ENCODE peak calls at places on chromosomes 13 and 19, in seven cellular contexts. D, W, A, H, V, F and T are unnamed samples.

GRCh38 chr19:3852614-3853254 is 16.1 kb downstream of the ZFR2 start:
- DNase-seq in W (no peak), V (peak), D (peak), H (peak), F (peak), A (peak), T (peak)

GRCh38 chr13:38980628-38981078 is 10.0 kb downstream of the STOML3 start:
- DNase-seq in A (no peak), D (no peak), V (no peak), W (no peak), F (no peak), H (no peak), T (no peak)

GRCh38 chr13:47420568-47420967 is 523.7 kb upstream of the HTR2A start:
- DNase-seq in H (no peak), W (no peak), V (no peak), D (peak), F (no peak), A (peak), T (no peak)

GRCh38 chr19:45629704-45630103 is 9.5 kb downstream of the EML2 start:
- DNase-seq in V (no peak), F (no peak), A (no peak), D (no peak), H (no peak), W (no peak), T (no peak)

GRCh38 chr13:24307211-24308067 is 1.9 kb upstream of the C1QTNF9 start:
- DNase-seq in A (no peak), D (no peak), F (no peak), H (peak), W (no peak), V (peak), T (no peak)

GRCh38 chr13:112941349-112941748 is 27.7 kb upstream of the MCF2L start:
- DNase-seq in F (no peak), D (no peak), A (no peak), H (no peak), W (no peak), V (no peak), T (no peak)

GRCh38 chr19:12365094-12365371 is 450 bp downstream of the ZNF442 start:
- DNase-seq in F (no peak), D (peak), A (no peak), W (peak), V (peak), H (no peak), T (no peak)

GRCh38 chr13:50910483-50910805 is 853 bp downstream of the RNASEH2B start:
- DNase-seq in A (no peak), D (peak), H (no peak), W (peak), V (peak), F (no peak), T (no peak)

GRCh38 chr13:99658266-99658991 is 157.2 kb downstream of the TM9SF2 start:
- DNase-seq in W (peak), V (peak), F (no peak), A (peak), H (no peak), D (peak), T (peak)

GRCh38 chr13:51125495-51126226 is 14.6 kb upstream of the C13orf42 start:
- DNase-seq in W (peak), D (peak), V (peak), H (no peak), F (no peak), A (no peak), T (peak)

GRCh38 chr13:78830508-78830907 is 171.6 kb upstream of the OBI1 start:
- DNase-seq in D (no peak), V (no peak), F (no peak), W (no peak), H (no peak), A (no peak), T (no peak)

GRCh38 chr19:12938536-12939291 is at the start of gene CALR:
- DNase-seq in D (peak), V (peak), A (no peak), H (peak), W (no peak), F (no peak), T (no peak)

GRCh38 chr13:72555601-72556000 is 171.8 kb downstream of the MZT1 start:
- DNase-seq in W (no peak), D (no peak), H (no peak), A (no peak), V (no peak), F (no peak), T (no peak)

GRCh38 chr13:51221674-51222509 is at the start of gene FAM124A:
- DNase-seq in H (no peak), A (no peak), D (peak), W (peak), F (no peak), V (peak), T (no peak)

GRCh38 chr13:79659161-79659560 is 178.2 kb downstream of the NDFIP2 start:
- DNase-seq in H (no peak), A (no peak), W (no peak), F (no peak), D (peak), V (peak), T (no peak)

GRCh38 chr13:81577601-81578000 is 1236.7 kb upstream of the SPRY2 start:
- DNase-seq in D (peak), F (no peak), H (no peak), A (no peak), W (no peak), V (no peak), T (peak)

GRCh38 chr19:55304279-55304978 is 20.6 kb downstream of the BRSK1 start:
- DNase-seq in A (no peak), W (peak), H (peak), V (peak), F (no peak), D (peak), T (no peak)

GRCh38 chr19:44653343-44653742 is 9.6 kb downstream of the PVR start:
- DNase-seq in V (no peak), H (no peak), F (no peak), W (no peak), A (no peak), D (no peak), T (no peak)

GRCh38 chr13:34857561-34857960 is 84.5 kb upstream of the NBEA start:
- DNase-seq in F (no peak), V (no peak), W (no peak), H (no peak), A (no peak), D (no peak), T (no peak)

GRCh38 chr19:53455828-53456227 is 11.7 kb upstream of the ZNF813 start:
- DNase-seq in F (no peak), H (no peak), D (no peak), A (no peak), V (no peak), W (no peak), T (no peak)

GRCh38 chr13:99339736-99340392 is 32.7 kb upstream of the GPR183 start:
- DNase-seq in F (no peak), H (no peak), W (no peak), A (peak), D (peak), V (peak), T (no peak)

GRCh38 chr13:94716016-94716415 is 3.7 kb upstream of the SOX21 start:
- DNase-seq in A (no peak), V (peak), W (no peak), D (peak), F (no peak), H (no peak), T (no peak)

GRCh38 chr19:10533656-10534386 is 9.9 kb upstream of the ATG4D start:
- DNase-seq in W (no peak), V (peak), H (peak), D (peak), F (no peak), A (no peak), T (no peak)

GRCh38 chr13:53417601-53418000 is 389.0 kb downstream of the OLFM4 start:
- DNase-seq in A (no peak), V (no peak), W (no peak), F (no peak), H (no peak), D (no peak), T (no peak)

GRCh38 chr13:72458701-72459100 is 268.7 kb downstream of the MZT1 start:
- DNase-seq in W (no peak), A (peak), F (peak), D (peak), H (peak), V (peak), T (peak)

GRCh38 chr19:2273356-2274184 is 8.4 kb downstream of the PEAK3 start:
- DNase-seq in D (peak), F (no peak), H (peak), W (peak), V (peak), A (no peak), T (no peak)
- H3K4me3 ChIP-seq in D (peak), F (peak), H (peak), W (peak), V (peak), A (peak), T (peak)

GRCh38 chr19:5801796-5802616 is 2.9 kb upstream of the NRTN start:
- DNase-seq in A (no peak), W (no peak), F (no peak), H (no peak), V (peak), D (peak), T (no peak)

GRCh38 chr19:5803441-5803751 is 1.5 kb upstream of the NRTN start:
- DNase-seq in V (no peak), D (no peak), W (no peak), F (no peak), A (no peak), H (no peak), T (no peak)

GRCh38 chr19:5799247-5800241 is 5.3 kb upstream of the NRTN start:
- DNase-seq in D (no peak), H (no peak), W (no peak), F (no peak), A (no peak), V (no peak), T (no peak)

GRCh38 chr19:5798244-5798643 is 6.6 kb upstream of the NRTN start:
- DNase-seq in D (no peak), A (no peak), W (no peak), F (no peak), H (no peak), V (no peak), T (no peak)

GRCh38 chr19:5800361-5801270 is 4.3 kb upstream of the NRTN start:
- DNase-seq in D (no peak), A (no peak), W (no peak), F (no peak), V (no peak), H (no peak), T (no peak)
- TF ChIP-seq CTCF in D (no peak), A (no peak), W (no peak), F (no peak), V (no peak), H (no peak), T (no peak)

GRCh38 chr13:42574435-42575311 is 721 bp downstream of the TNFSF11 start:
- DNase-seq in W (no peak), F (no peak), D (peak), A (no peak), V (no peak), H (no peak), T (no peak)

GRCh38 chr13:42575938-42576337 is 2.0 kb downstream of the TNFSF11 start:
- DNase-seq in V (no peak), W (no peak), D (no peak), H (no peak), A (no peak), F (no peak), T (no peak)

GRCh38 chr13:42571895-42572294 is 2.1 kb upstream of the TNFSF11 start:
- DNase-seq in H (no peak), W (no peak), D (no peak), V (no peak), A (no peak), F (no peak), T (no peak)

GRCh38 chr13:42577538-42577937 is 3.6 kb downstream of the TNFSF11 start:
- DNase-seq in D (no peak), F (no peak), W (no peak), H (no peak), A (no peak), V (no peak), T (no peak)

DNA sequence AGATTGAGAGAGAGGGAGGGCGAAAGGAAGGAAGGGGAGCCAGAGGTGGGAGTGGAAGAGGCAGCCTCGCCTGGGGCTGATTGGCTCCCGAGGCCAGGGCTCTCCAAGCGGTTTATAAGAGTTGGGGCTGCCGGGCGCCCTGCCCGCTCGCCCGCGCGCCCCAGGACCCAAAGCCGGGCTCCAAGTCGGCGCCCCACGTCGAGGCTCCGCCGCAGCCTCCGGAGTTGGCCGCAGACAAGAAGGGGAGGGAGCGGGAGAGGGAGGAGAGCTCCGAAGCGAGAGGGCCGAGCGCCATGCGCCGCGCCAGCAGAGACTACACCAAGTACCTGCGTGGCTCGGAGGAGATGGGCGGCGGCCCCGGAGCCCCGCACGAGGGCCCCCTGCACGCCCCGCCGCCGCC is at the start of gene TNFSF11:
- DNase-seq in V (peak), W (no peak), D (peak), F (no peak), H (no peak), A (no peak), T (no peak)
- H3K4me3 ChIP-seq in V (peak), W (no peak), D (peak), F (peak), H (peak), A (peak), T (peak)

GRCh38 chr19:35513975-35514809 is 743 bp upstream of the DMKN start:
- DNase-seq in H (no peak), D (peak), W (no peak), F (no peak), V (peak), A (no peak), T (no peak)
- TF ChIP-seq CTCF in H (peak), D (peak), W (no peak), F (peak), V (no peak), A (peak), T (no peak)

GRCh38 chr19:39237200-39238184 is 7.3 kb downstream of the IFNL3 start:
- DNase-seq in H (peak), F (no peak), A (no peak), D (no peak), V (no peak), W (no peak), T (no peak)
- H3K4me3 ChIP-seq in H (no peak), F (no peak), A (no peak), D (no peak), V (no peak), W (no peak), T (no peak)